ENCODE peak calls at places on chromosomes 2 and 18, in ten cellular contexts. G is lower leg skin, I is breast epithelium, O is AG04449, C is lower lobe of right lung, Z is cardiac muscle cell, P is BJ, H is cardiac fibroblast, L is HCT116, A is fibroblast of villous mesenchyme. U is an unnamed sample.

GRCh38 chr2:143684731-143685364 is 555.6 kb downstream of the ARHGAP15 start:
- DNase-seq in C (no peak), O (no peak), L (no peak), A (no peak), G (no peak), H (no peak), I (no peak), P (no peak), Z (no peak), U (no peak)

GRCh38 chr2:71001592-71002570 is 7.2 kb upstream of the TEX261 start:
- DNase-seq in L (no peak), A (no peak), Z (no peak), P (no peak), O (no peak), I (no peak), C (no peak), H (no peak), G (no peak), U (no peak)

GRCh38 chr18:46250812-46251173 is 146.6 kb downstream of the HAUS1 start:
- DNase-seq in A (no peak), Z (no peak), H (no peak), O (no peak), L (no peak), C (no peak), P (no peak), G (no peak), I (no peak), U (no peak)

GRCh38 chr2:150282821-150283309 is 204.6 kb downstream of the RND3 start:
- DNase-seq in O (peak), Z (no peak), L (no peak), P (peak), A (peak), C (no peak), G (no peak), I (peak), H (peak), U (no peak)

GRCh38 chr2:36362291-36362690 is 6.7 kb downstream of the CRIM1 start:
- DNase-seq in H (peak), C (no peak), P (no peak), A (peak), Z (no peak), G (no peak), L (no peak), I (no peak), O (no peak), U (no peak)

GRCh38 chr18:9708882-9709877 is 1.1 kb downstream of the RAB31 start:
- DNase-seq in G (no peak), C (peak), P (no peak), H (peak), L (no peak), Z (peak), I (no peak), A (peak), O (no peak), U (no peak)

GRCh38 chr2:27545348-27546141 is 37.3 kb upstream of the ZNF512 start:
- DNase-seq in O (peak), L (no peak), C (no peak), Z (no peak), G (no peak), P (peak), H (no peak), A (peak), I (no peak), U (no peak)

GRCh38 chr2:222722327-222722946 is 51.0 kb downstream of the MOGAT1 start:
- DNase-seq in H (peak), G (no peak), O (peak), C (no peak), A (peak), Z (no peak), L (no peak), P (peak), I (no peak), U (peak)

GRCh38 chr18:79919089-79919488 is 32.4 kb downstream of the SLC66A2 start:
- DNase-seq in G (no peak), O (no peak), C (peak), P (no peak), A (no peak), I (peak), H (no peak), Z (no peak), L (no peak), U (no peak)

GRCh38 chr2:237157551-237158102 is 71.9 kb downstream of the COPS8 start:
- DNase-seq in O (no peak), I (no peak), A (no peak), L (no peak), G (no peak), Z (no peak), C (no peak), P (no peak), H (peak), U (no peak)

GRCh38 chr2:156435725-156436476 is at the start of gene GPD2:
- DNase-seq in Z (peak), I (peak), C (peak), G (peak), L (peak), P (no peak), O (no peak), H (peak), A (peak), U (no peak)

GRCh38 chr2:2890901-2891300 is 486.7 kb downstream of the EIPR1 start:
- DNase-seq in O (no peak), Z (no peak), L (no peak), G (no peak), C (no peak), P (no peak), A (no peak), I (no peak), H (no peak), U (no peak)

GRCh38 chr2:210224660-210225460 is at the start of gene ACADL:
- DNase-seq in O (no peak), P (no peak), A (peak), I (no peak), Z (peak), L (no peak), H (peak), G (peak), C (peak), U (no peak)

GRCh38 chr2:215793747-215794595 is 219.4 kb downstream of the MREG start:
- DNase-seq in Z (no peak), P (peak), H (peak), L (peak), I (no peak), O (peak), C (no peak), A (peak), G (peak), U (peak)

GRCh38 chr18:51953521-51953920 is 386.5 kb upstream of the DCC start:
- DNase-seq in P (no peak), G (no peak), I (no peak), C (no peak), A (no peak), L (no peak), H (no peak), O (no peak), Z (no peak), U (no peak)

GRCh38 chr2:121491566-121491965 is 39.1 kb upstream of the RNU4ATAC start:
- DNase-seq in H (no peak), A (no peak), C (no peak), I (no peak), Z (no peak), O (no peak), L (no peak), G (no peak), P (no peak), U (no peak)

GRCh38 chr2:20592106-20593071 is 58.5 kb downstream of the HS1BP3 start:
- DNase-seq in C (peak), G (no peak), H (no peak), L (no peak), Z (no peak), A (no peak), O (no peak), P (no peak), I (no peak), U (no peak)

GRCh38 chr2:47250576-47251403 is 95.7 kb upstream of the STPG4 start:
- DNase-seq in G (no peak), A (peak), Z (no peak), I (no peak), O (no peak), H (no peak), C (no peak), L (no peak), P (no peak), U (no peak)

GRCh38 chr2:160375802-160376469 is 117.7 kb downstream of the RBMS1 start:
- DNase-seq in Z (no peak), O (no peak), A (peak), G (no peak), P (no peak), I (no peak), H (peak), C (no peak), L (no peak), U (no peak)

GRCh38 chr2:1817256-1818127 is 73.2 kb upstream of the PXDN start:
- DNase-seq in Z (peak), I (peak), H (peak), C (peak), O (peak), G (peak), L (peak), P (peak), A (peak), U (peak)

GRCh38 chr2:235594041-235594440 is 100.2 kb downstream of the AGAP1 start:
- DNase-seq in G (no peak), O (peak), H (peak), C (no peak), Z (peak), L (peak), P (no peak), I (no peak), A (peak), U (peak)

GRCh38 chr2:120109186-120110061 is 96.5 kb downstream of the EPB41L5 start:
- DNase-seq in Z (no peak), L (peak), G (no peak), A (peak), P (no peak), O (no peak), H (peak), I (no peak), C (no peak), U (peak)

GRCh38 chr2:207254526-207255464 is 89.0 kb upstream of the KLF7 start:
- DNase-seq in G (no peak), H (peak), I (no peak), A (peak), L (no peak), P (no peak), Z (no peak), O (no peak), C (no peak), U (no peak)

GRCh38 chr18:78981652-78981955 is 2.0 kb downstream of the SALL3 start:
- DNase-seq in O (no peak), I (no peak), P (no peak), Z (no peak), L (no peak), A (no peak), G (no peak), C (no peak), H (no peak), U (no peak)

GRCh38 chr2:73982140-73982617 is 2.5 kb upstream of the TET3 start:
- DNase-seq in H (peak), A (peak), G (peak), C (no peak), I (no peak), P (no peak), Z (no peak), O (no peak), L (no peak), U (no peak)

GRCh38 chr2:201144101-201145051 is 28.4 kb downstream of the CFLAR start:
- DNase-seq in G (no peak), Z (no peak), O (no peak), C (no peak), H (no peak), A (no peak), L (no peak), P (no peak), I (no peak), U (no peak)
- TF ChIP-seq CTCF in G (no peak), Z (no peak), O (no peak), C (no peak), H (no peak), A (no peak), L (no peak), P (no peak), I (no peak), U (no peak)

GRCh38 chr2:219627105-219628100 is at the start of gene SLC4A3:
- DNase-seq in P (no peak), I (no peak), G (no peak), H (peak), A (peak), C (no peak), L (no peak), O (no peak), Z (peak), U (no peak)
- H3K4me3 ChIP-seq in P (peak), I (peak), G (peak), H (peak), A (peak), C (peak), L (peak), O (peak), Z (peak), U (peak)

GRCh38 chr2:195657634-195658540 is 861 bp downstream of the SLC39A10 start:
- DNase-seq in A (peak), Z (peak), G (peak), P (peak), O (peak), I (peak), C (peak), H (peak), L (no peak), U (peak)

GRCh38 chr2:195659114-195659513 is 2.1 kb downstream of the SLC39A10 start:
- DNase-seq in I (no peak), Z (no peak), P (no peak), O (no peak), H (peak), G (no peak), A (peak), L (no peak), C (no peak), U (no peak)

GRCh38 chr2:195658541-195658890 is 1.5 kb downstream of the SLC39A10 start:
- DNase-seq in H (peak), P (peak), A (peak), O (no peak), I (no peak), G (no peak), Z (peak), C (no peak), L (no peak), U (peak)

GRCh38 chr2:195656131-195656858 is 731 bp upstream of the SLC39A10 start:
- DNase-seq in P (no peak), A (no peak), H (no peak), I (no peak), O (no peak), G (peak), C (no peak), Z (peak), L (no peak), U (no peak)

DNA sequence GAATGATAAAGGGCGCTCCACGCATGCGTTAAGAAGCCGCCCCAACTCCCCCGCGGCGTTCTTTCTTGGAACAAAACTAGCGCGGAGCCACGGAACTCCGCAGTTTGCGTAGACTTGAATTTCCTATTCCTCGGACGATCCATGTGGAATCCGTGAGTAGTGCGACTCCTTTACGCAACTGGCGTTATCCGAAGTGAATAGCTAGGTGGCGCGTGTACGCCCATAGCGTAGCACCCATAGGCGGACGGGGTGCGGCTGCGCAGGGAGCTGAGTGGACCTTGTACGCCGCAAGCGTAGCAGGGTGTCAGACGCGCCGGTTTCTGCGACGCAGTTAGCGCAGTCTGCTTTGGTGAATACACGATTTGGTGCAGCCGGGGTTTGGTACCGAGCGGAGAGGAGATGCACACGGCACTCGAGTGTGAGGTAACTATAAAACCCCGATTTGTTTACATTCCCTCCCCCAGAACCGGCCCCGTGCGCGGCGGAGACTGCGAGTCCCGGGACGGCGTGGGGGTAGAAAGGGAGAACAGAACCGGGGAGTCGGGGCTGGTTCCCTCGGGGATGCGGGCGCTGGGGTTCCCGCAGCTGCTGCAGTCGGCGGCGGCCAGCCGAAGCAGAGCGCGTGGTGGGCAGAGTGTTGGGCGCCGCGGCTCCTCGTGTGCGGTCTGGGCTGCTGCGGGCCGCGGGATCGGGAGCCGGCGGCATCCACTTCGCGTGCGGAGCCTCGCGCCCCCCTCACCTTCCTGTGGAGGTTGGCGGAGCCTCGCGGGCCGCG is at the start of gene SLC39A10:
- DNase-seq in A (peak), C (peak), L (peak), I (peak), Z (peak), G (peak), O (peak), H (peak), P (peak), U (peak)
- TF ChIP-seq CTCF in A (no peak), C (no peak), L (no peak), I (peak), Z (no peak), G (no peak), O (no peak), H (no peak), P (no peak), U (no peak)

DNA sequence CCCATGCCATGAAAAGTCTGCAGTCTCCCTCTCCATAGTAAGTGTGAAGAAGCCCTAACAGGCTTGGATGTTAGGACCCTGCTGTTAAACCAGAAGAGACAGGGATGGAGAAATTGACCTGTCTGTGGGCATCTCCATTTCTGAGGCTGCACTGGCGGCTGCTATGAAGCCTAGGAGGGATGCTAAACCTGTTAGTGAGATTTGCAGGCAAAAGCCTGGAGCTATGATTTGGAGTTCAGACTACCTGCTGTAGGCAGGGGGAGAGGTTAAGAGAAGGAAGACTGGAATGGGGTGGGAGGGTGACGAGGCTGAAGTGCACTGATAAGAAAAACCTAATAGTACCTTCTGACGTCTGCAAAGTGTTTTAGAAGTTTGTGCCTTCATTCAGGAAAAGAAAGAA is 98.7 kb upstream of the PKDCC start:
- DNase-seq in H (no peak), I (no peak), L (no peak), C (no peak), P (no peak), O (no peak), A (no peak), G (no peak), Z (no peak), U (no peak)
- H3K4me3 ChIP-seq in H (no peak), I (no peak), L (no peak), C (no peak), P (no peak), O (no peak), A (no peak), G (no peak), Z (no peak), U (no peak)

U was measured in HFF-Myc.